ENCODE peak calls at places on chromosomes 13 and 19, in nine cellular contexts. One of them, this sample, is unnamed. For H3K36me3, the result is how much of the 10 kb centered on the place peaks cover.

GRCh38 chr13:51425410-51426042 is 27.3 kb downstream of the INTS6 start:
- DNase-seq in SK-N-SH: no peak
- DNase-seq in transverse colon: no peak
- DNase-seq in sigmoid colon: no peak
- DNase-seq in H1: no peak
- DNase-seq in upper lobe of left lung: no peak
- DNase-seq in HepG2: no peak
- DNase-seq in K562: no peak
- DNase-seq in suprapubic skin: no peak
- DNase-seq in this sample: no peak

GRCh38 chr19:29946645-29947044 is 4.6 kb downstream of the URI1 start:
- DNase-seq in SK-N-SH: no peak
- DNase-seq in transverse colon: no peak
- DNase-seq in sigmoid colon: no peak
- DNase-seq in H1: no peak
- DNase-seq in upper lobe of left lung: no peak
- DNase-seq in HepG2: no peak
- DNase-seq in K562: no peak
- DNase-seq in suprapubic skin: no peak
- DNase-seq in this sample: no peak

GRCh38 chr13:76991432-76991795 is 467 bp upstream of the CLN5 start:
- DNase-seq in SK-N-SH: no peak
- DNase-seq in transverse colon: peak
- DNase-seq in sigmoid colon: peak
- DNase-seq in H1: no peak
- DNase-seq in upper lobe of left lung: no peak
- DNase-seq in HepG2: no peak
- DNase-seq in K562: no peak
- DNase-seq in suprapubic skin: peak
- DNase-seq in this sample: peak

GRCh38 chr19:47353307-47353712 is 4.2 kb downstream of the DHX34 start:
- DNase-seq in SK-N-SH: peak
- DNase-seq in transverse colon: peak
- DNase-seq in sigmoid colon: no peak
- DNase-seq in H1: no peak
- DNase-seq in upper lobe of left lung: peak
- DNase-seq in HepG2: peak
- DNase-seq in K562: no peak
- DNase-seq in suprapubic skin: no peak
- DNase-seq in this sample: peak

GRCh38 chr13:69044629-69045028 is 1063.0 kb upstream of the ATXN8OS start:
- DNase-seq in SK-N-SH: no peak
- DNase-seq in transverse colon: no peak
- DNase-seq in sigmoid colon: no peak
- DNase-seq in H1: no peak
- DNase-seq in upper lobe of left lung: no peak
- DNase-seq in HepG2: no peak
- DNase-seq in K562: no peak
- DNase-seq in suprapubic skin: no peak
- DNase-seq in this sample: no peak

GRCh38 chr19:36456831-36457230 is 32.5 kb downstream of the ZNF566 start:
- DNase-seq in SK-N-SH: no peak
- DNase-seq in transverse colon: no peak
- DNase-seq in sigmoid colon: no peak
- DNase-seq in H1: no peak
- DNase-seq in upper lobe of left lung: no peak
- DNase-seq in HepG2: no peak
- DNase-seq in K562: no peak
- DNase-seq in suprapubic skin: no peak
- DNase-seq in this sample: no peak

GRCh38 chr13:51697855-51698254 is 106.1 kb downstream of the DHRS12 start:
- DNase-seq in SK-N-SH: no peak
- DNase-seq in transverse colon: no peak
- DNase-seq in sigmoid colon: no peak
- DNase-seq in H1: no peak
- DNase-seq in upper lobe of left lung: no peak
- DNase-seq in HepG2: no peak
- DNase-seq in K562: no peak
- DNase-seq in suprapubic skin: no peak
- DNase-seq in this sample: no peak

GRCh38 chr13:90979059-90979458 is 368.4 kb upstream of the MIR17HG start:
- DNase-seq in SK-N-SH: no peak
- DNase-seq in transverse colon: no peak
- DNase-seq in sigmoid colon: no peak
- DNase-seq in H1: no peak
- DNase-seq in upper lobe of left lung: no peak
- DNase-seq in HepG2: no peak
- DNase-seq in K562: no peak
- DNase-seq in suprapubic skin: no peak
- DNase-seq in this sample: no peak

GRCh38 chr19:46979770-46980105 is 39.9 kb upstream of the NPAS1 start:
- DNase-seq in SK-N-SH: no peak
- DNase-seq in transverse colon: no peak
- DNase-seq in sigmoid colon: no peak
- DNase-seq in H1: no peak
- DNase-seq in upper lobe of left lung: no peak
- DNase-seq in HepG2: no peak
- DNase-seq in K562: no peak
- DNase-seq in suprapubic skin: no peak
- DNase-seq in this sample: no peak

GRCh38 chr13:30373727-30374126 is 48.6 kb upstream of the UBE2L5 start:
- DNase-seq in SK-N-SH: no peak
- DNase-seq in transverse colon: peak
- DNase-seq in sigmoid colon: no peak
- DNase-seq in H1: no peak
- DNase-seq in upper lobe of left lung: no peak
- DNase-seq in HepG2: no peak
- DNase-seq in K562: no peak
- DNase-seq in suprapubic skin: no peak
- DNase-seq in this sample: no peak

GRCh38 chr19:10885241-10886169 is 14.2 kb downstream of the CARM1 start:
- DNase-seq in SK-N-SH: no peak
- DNase-seq in transverse colon: no peak
- DNase-seq in sigmoid colon: no peak
- DNase-seq in H1: no peak
- DNase-seq in upper lobe of left lung: no peak
- DNase-seq in HepG2: no peak
- DNase-seq in K562: no peak
- DNase-seq in suprapubic skin: no peak
- DNase-seq in this sample: no peak

GRCh38 chr13:44620057-44620456 is 43.9 kb upstream of the TSC22D1 start:
- DNase-seq in SK-N-SH: no peak
- DNase-seq in transverse colon: no peak
- DNase-seq in sigmoid colon: no peak
- DNase-seq in H1: no peak
- DNase-seq in upper lobe of left lung: no peak
- DNase-seq in HepG2: no peak
- DNase-seq in K562: no peak
- DNase-seq in suprapubic skin: no peak
- DNase-seq in this sample: no peak

GRCh38 chr13:32846556-32846955 is 169.7 kb upstream of the KL start:
- DNase-seq in SK-N-SH: no peak
- DNase-seq in transverse colon: no peak
- DNase-seq in sigmoid colon: no peak
- DNase-seq in H1: peak
- DNase-seq in upper lobe of left lung: no peak
- DNase-seq in HepG2: no peak
- DNase-seq in K562: no peak
- DNase-seq in suprapubic skin: no peak
- DNase-seq in this sample: no peak

GRCh38 chr13:51920267-51920666 is 58.5 kb downstream of the CCDC70 start:
- DNase-seq in SK-N-SH: no peak
- DNase-seq in transverse colon: no peak
- DNase-seq in sigmoid colon: no peak
- DNase-seq in H1: no peak
- DNase-seq in upper lobe of left lung: no peak
- DNase-seq in HepG2: no peak
- DNase-seq in K562: no peak
- DNase-seq in suprapubic skin: no peak
- DNase-seq in this sample: no peak

GRCh38 chr13:99981115-99982020 is at the start of gene ZIC2:
- DNase-seq in SK-N-SH: peak
- DNase-seq in transverse colon: no peak
- DNase-seq in sigmoid colon: no peak
- DNase-seq in H1: no peak
- DNase-seq in upper lobe of left lung: peak
- DNase-seq in HepG2: no peak
- DNase-seq in K562: peak
- DNase-seq in suprapubic skin: no peak
- DNase-seq in this sample: no peak

GRCh38 chr19:15631817-15632216 is 8.9 kb upstream of the CYP4F3 start:
- DNase-seq in SK-N-SH: peak
- DNase-seq in transverse colon: peak
- DNase-seq in sigmoid colon: no peak
- DNase-seq in H1: no peak
- DNase-seq in upper lobe of left lung: no peak
- DNase-seq in HepG2: peak
- DNase-seq in K562: peak
- DNase-seq in suprapubic skin: no peak
- DNase-seq in this sample: no peak

GRCh38 chr13:23888658-23889597 is at the start of gene MIPEP:
- DNase-seq in SK-N-SH: peak
- DNase-seq in transverse colon: peak
- DNase-seq in sigmoid colon: peak
- DNase-seq in H1: peak
- DNase-seq in upper lobe of left lung: peak
- DNase-seq in HepG2: peak
- DNase-seq in K562: peak
- DNase-seq in suprapubic skin: peak
- DNase-seq in this sample: peak
- TF ChIP-seq POLR2AphosphoS5 in SK-N-SH: peak
- TF ChIP-seq POLR2AphosphoS5 in transverse colon: peak
- TF ChIP-seq POLR2AphosphoS5 in sigmoid colon: peak
- TF ChIP-seq POLR2AphosphoS5 in H1: peak
- TF ChIP-seq POLR2AphosphoS5 in upper lobe of left lung: peak
- TF ChIP-seq POLR2AphosphoS5 in HepG2: peak
- TF ChIP-seq POLR2AphosphoS5 in K562: peak
- TF ChIP-seq POLR2AphosphoS5 in suprapubic skin: peak
- TF ChIP-seq POLR2AphosphoS5 in this sample: peak

DNA sequence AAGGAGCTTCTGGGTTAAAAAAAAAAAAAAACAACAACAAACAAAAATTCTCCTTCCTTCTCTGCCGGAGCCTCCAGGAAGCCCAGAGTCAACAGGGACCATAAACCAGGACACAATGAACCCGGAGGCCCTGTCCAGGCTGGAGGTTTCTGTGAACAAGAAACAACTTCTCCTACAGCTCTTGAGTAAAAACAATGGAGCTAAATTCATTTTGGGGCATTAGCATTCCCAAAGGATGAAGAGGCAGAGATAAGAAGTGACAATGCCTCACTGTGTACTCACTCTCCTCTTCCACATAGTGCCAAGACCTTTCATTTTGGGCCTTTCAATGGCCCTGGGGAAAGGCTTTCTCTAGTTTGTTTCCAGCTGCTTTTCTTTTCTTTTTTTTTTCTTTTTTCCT is 9.0 kb downstream of the RHPN2 start:
- DNase-seq in SK-N-SH: no peak
- DNase-seq in transverse colon: no peak
- DNase-seq in sigmoid colon: no peak
- DNase-seq in H1: no peak
- DNase-seq in upper lobe of left lung: no peak
- DNase-seq in HepG2: no peak
- DNase-seq in K562: no peak
- DNase-seq in suprapubic skin: no peak
- DNase-seq in this sample: no peak
- H3K36me3 ChIP-seq in SK-N-SH: under half
- H3K36me3 ChIP-seq in transverse colon: under half
- H3K36me3 ChIP-seq in sigmoid colon: under half
- H3K36me3 ChIP-seq in H1: under half
- H3K36me3 ChIP-seq in upper lobe of left lung: under half
- H3K36me3 ChIP-seq in HepG2: under half
- H3K36me3 ChIP-seq in K562: under half
- H3K36me3 ChIP-seq in suprapubic skin: under half
- H3K36me3 ChIP-seq in this sample: under half

DNA sequence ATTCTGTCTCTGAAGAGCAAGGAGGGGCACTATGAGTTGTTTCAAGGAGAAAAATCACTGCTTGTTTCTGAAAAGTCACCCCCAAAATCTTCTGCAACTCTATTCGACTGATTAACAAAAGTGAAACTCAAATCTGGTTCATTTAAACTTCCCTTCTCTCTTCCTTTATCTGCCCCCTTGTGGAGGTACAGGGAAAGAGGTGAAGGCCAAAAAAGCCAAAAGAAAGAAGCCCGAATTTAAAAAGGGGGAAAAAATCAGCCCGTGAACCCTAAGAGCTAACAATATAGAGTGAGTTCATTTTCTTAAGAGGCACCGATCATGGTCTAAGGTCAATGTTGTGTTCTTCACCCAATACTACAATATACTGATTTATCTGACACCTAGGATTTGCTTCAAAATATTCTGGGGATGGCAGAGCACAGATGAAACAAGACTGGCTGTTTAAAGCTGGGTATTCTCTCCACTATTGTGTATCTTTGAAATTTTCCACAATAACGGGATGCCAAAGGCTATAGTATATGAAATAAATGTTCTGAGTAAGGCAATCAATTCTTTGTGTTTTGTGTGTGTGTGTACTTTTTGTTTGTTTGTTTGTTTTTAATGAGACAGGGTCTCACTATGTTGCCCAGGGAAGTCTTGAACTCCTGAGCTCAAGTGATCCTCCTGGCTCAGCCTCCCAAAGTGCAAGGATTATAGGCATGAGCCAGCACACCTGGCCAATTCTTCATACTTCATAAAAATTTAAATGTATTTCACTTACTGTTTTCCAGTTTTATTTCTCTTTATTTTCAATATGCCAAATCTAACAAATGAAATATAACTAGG is 55.0 kb upstream of the EEF1AKMT1 start:
- DNase-seq in SK-N-SH: peak
- DNase-seq in transverse colon: peak
- DNase-seq in sigmoid colon: no peak
- DNase-seq in H1: no peak
- DNase-seq in upper lobe of left lung: no peak
- DNase-seq in HepG2: peak
- DNase-seq in K562: no peak
- DNase-seq in suprapubic skin: no peak
- DNase-seq in this sample: no peak
- TF ChIP-seq EP300 in SK-N-SH: no peak
- TF ChIP-seq EP300 in transverse colon: no peak
- TF ChIP-seq EP300 in sigmoid colon: no peak
- TF ChIP-seq EP300 in H1: no peak
- TF ChIP-seq EP300 in upper lobe of left lung: no peak
- TF ChIP-seq EP300 in HepG2: no peak
- TF ChIP-seq EP300 in K562: no peak
- TF ChIP-seq EP300 in suprapubic skin: no peak
- TF ChIP-seq EP300 in this sample: no peak

DNA sequence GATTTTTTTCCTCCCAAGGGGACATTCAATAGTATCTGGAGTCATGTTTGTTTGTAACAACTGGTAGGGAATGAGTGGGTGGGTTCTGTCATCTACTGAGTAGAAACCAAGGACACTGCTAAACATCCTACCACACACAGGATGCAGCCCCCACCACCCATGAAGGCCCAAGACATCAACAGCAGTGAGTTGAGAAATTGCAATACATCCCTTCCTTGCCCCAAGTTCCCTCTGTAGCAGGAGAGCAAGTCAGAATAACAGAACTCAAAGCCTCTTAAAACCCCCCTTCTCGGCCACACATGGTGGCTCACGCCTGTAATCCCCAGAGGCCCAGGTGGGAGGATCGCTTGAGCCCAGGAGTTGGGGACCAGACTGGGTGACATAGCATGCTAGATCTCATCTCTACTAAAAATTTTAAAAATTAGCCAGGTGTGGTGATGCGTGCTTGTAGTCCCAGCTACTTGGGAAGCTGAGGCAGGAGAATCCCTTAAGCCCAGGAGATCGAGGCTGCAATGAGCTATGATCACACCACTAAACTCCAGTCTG is 2.4 kb upstream of the CYP2F1 start:
- DNase-seq in SK-N-SH: no peak
- DNase-seq in transverse colon: no peak
- DNase-seq in sigmoid colon: no peak
- DNase-seq in H1: no peak
- DNase-seq in upper lobe of left lung: no peak
- DNase-seq in HepG2: no peak
- DNase-seq in K562: no peak
- DNase-seq in suprapubic skin: no peak
- DNase-seq in this sample: no peak
- TF ChIP-seq POLR2AphosphoS5 in SK-N-SH: no peak
- TF ChIP-seq POLR2AphosphoS5 in transverse colon: no peak
- TF ChIP-seq POLR2AphosphoS5 in sigmoid colon: no peak
- TF ChIP-seq POLR2AphosphoS5 in H1: no peak
- TF ChIP-seq POLR2AphosphoS5 in upper lobe of left lung: no peak
- TF ChIP-seq POLR2AphosphoS5 in HepG2: no peak
- TF ChIP-seq POLR2AphosphoS5 in K562: no peak
- TF ChIP-seq POLR2AphosphoS5 in suprapubic skin: no peak
- TF ChIP-seq POLR2AphosphoS5 in this sample: no peak

This sample was measured in stomach.